ENCODE peak calls at places on chromosomes 2 and 18, in six cellular contexts. One of them, this sample, is unnamed.

GRCh38 chr18:61551586-61551985 is 218.4 kb downstream of the CDH20 start:
- DNase-seq in upper lobe of left lung: no peak
- DNase-seq in spleen: no peak
- DNase-seq in H1: peak
- DNase-seq in GM12865: peak
- DNase-seq in activated B cell treated with CpG ODN at 0.5 μM for 24 hours: no peak
- DNase-seq in this sample: no peak

GRCh38 chr18:54358495-54358793 is 738 bp downstream of the C18orf54 start:
- DNase-seq in upper lobe of left lung: peak
- DNase-seq in spleen: no peak
- DNase-seq in H1: no peak
- DNase-seq in GM12865: no peak
- DNase-seq in activated B cell treated with CpG ODN at 0.5 μM for 24 hours: no peak
- DNase-seq in this sample: no peak

GRCh38 chr2:172430671-172431070 is 3.3 kb downstream of the ITGA6 start:
- DNase-seq in upper lobe of left lung: no peak
- DNase-seq in spleen: no peak
- DNase-seq in H1: no peak
- DNase-seq in GM12865: no peak
- DNase-seq in activated B cell treated with CpG ODN at 0.5 μM for 24 hours: no peak
- DNase-seq in this sample: no peak

GRCh38 chr2:6642011-6642410 is 223.7 kb downstream of the CMPK2 start:
- DNase-seq in upper lobe of left lung: no peak
- DNase-seq in spleen: no peak
- DNase-seq in H1: no peak
- DNase-seq in GM12865: no peak
- DNase-seq in activated B cell treated with CpG ODN at 0.5 μM for 24 hours: no peak
- DNase-seq in this sample: no peak

GRCh38 chr2:183495589-183496267 is 371.5 kb downstream of the NUP35 start:
- DNase-seq in upper lobe of left lung: no peak
- DNase-seq in spleen: no peak
- DNase-seq in H1: no peak
- DNase-seq in GM12865: peak
- DNase-seq in activated B cell treated with CpG ODN at 0.5 μM for 24 hours: no peak
- DNase-seq in this sample: no peak

GRCh38 chr2:240707046-240707756 is 15.5 kb downstream of the AQP12A start:
- DNase-seq in upper lobe of left lung: no peak
- DNase-seq in spleen: peak
- DNase-seq in H1: no peak
- DNase-seq in GM12865: no peak
- DNase-seq in activated B cell treated with CpG ODN at 0.5 μM for 24 hours: no peak
- DNase-seq in this sample: no peak

GRCh38 chr18:23824235-23824634 is 135.0 kb downstream of the LAMA3 start:
- DNase-seq in upper lobe of left lung: no peak
- DNase-seq in spleen: no peak
- DNase-seq in H1: no peak
- DNase-seq in GM12865: no peak
- DNase-seq in activated B cell treated with CpG ODN at 0.5 μM for 24 hours: no peak
- DNase-seq in this sample: no peak

GRCh38 chr2:236535024-236535423 is 34.6 kb upstream of the ACKR3 start:
- DNase-seq in upper lobe of left lung: no peak
- DNase-seq in spleen: no peak
- DNase-seq in H1: no peak
- DNase-seq in GM12865: no peak
- DNase-seq in activated B cell treated with CpG ODN at 0.5 μM for 24 hours: no peak
- DNase-seq in this sample: no peak

GRCh38 chr2:1544478-1545069 is 131.3 kb downstream of the TPO start:
- DNase-seq in upper lobe of left lung: no peak
- DNase-seq in spleen: no peak
- DNase-seq in H1: no peak
- DNase-seq in GM12865: no peak
- DNase-seq in activated B cell treated with CpG ODN at 0.5 μM for 24 hours: no peak
- DNase-seq in this sample: no peak

GRCh38 chr2:44348385-44348784 is 12.9 kb downstream of the PREPL start:
- DNase-seq in upper lobe of left lung: no peak
- DNase-seq in spleen: no peak
- DNase-seq in H1: no peak
- DNase-seq in GM12865: no peak
- DNase-seq in activated B cell treated with CpG ODN at 0.5 μM for 24 hours: no peak
- DNase-seq in this sample: no peak

DNA sequence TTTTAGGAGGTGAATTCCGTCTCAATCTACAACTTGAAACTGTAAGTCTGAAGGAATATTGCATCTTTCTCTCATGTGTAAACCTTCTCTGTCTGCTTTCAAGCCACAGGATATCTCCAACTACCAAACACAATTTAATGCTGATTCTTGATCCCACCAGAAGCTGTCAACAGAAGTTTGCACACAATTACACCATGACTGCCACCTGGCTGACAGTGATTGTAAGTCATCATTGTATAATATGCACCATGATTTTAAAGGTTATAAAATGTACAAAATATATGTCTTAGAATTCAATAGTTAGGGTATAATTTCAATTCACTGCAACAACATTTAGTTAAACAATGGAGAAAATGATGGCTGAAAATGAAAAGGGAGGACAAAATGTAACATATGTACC is 18.4 kb downstream of the PREPL start:
- DNase-seq in upper lobe of left lung: no peak
- DNase-seq in spleen: no peak
- DNase-seq in H1: no peak
- DNase-seq in GM12865: peak
- DNase-seq in activated B cell treated with CpG ODN at 0.5 μM for 24 hours: no peak
- DNase-seq in this sample: no peak
- TF ChIP-seq CTCF in upper lobe of left lung: no peak
- TF ChIP-seq CTCF in spleen: no peak
- TF ChIP-seq CTCF in H1: peak
- TF ChIP-seq CTCF in GM12865: peak
- TF ChIP-seq CTCF in activated B cell treated with CpG ODN at 0.5 μM for 24 hours: no peak
- TF ChIP-seq CTCF in this sample: peak

DNA sequence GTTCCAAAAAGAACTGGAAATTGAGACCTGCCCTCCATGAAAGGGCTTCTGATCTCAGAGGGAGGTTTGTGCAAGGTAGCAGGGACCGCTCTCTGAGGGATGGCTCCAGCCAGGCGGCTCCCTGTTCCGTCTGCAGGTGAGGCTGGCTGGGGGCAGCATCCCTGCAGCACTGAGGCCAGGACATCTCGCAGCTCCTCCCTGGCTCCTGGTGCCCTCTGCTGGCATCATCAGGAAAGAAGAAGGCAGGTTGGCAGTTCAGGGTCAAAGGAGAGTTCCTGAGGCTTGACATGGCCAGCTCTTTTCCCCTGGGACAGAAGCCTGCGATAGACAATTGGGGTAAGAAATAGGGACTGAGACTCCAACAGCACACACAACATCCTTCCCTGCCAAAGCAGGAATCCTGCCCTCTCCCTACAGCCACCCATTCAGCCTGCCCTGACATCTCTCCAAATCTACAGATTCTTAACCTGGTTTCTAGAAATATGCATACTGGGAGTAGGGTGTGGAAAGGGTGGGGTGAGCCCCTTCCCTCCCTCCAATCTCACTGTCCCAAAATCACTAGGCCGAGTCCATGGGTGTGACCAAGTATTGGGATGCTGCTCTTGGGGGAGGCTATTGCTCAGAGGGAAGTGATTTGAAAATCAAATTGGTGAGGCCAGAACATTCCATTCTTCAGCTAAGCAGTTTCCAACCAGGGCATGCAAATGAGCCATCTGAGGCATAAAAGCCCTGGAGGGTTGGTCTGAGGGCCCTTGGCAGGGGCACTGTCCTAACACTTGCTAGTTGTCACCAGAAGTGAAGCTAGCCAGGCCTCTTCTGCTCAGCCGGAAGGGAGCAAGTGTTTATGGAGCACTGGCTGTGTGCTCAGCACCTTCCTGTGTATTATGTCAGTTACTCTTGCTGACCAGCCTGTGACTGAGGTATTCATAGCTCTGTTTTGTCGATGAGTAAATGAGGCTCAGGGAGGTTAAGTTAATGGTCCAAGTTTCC is 185.4 kb downstream of the TFCP2L1 start:
- DNase-seq in upper lobe of left lung: peak
- DNase-seq in spleen: peak
- DNase-seq in H1: no peak
- DNase-seq in GM12865: no peak
- DNase-seq in activated B cell treated with CpG ODN at 0.5 μM for 24 hours: no peak
- DNase-seq in this sample: no peak
- TF ChIP-seq CTCF in upper lobe of left lung: peak
- TF ChIP-seq CTCF in spleen: no peak
- TF ChIP-seq CTCF in H1: peak
- TF ChIP-seq CTCF in GM12865: peak
- TF ChIP-seq CTCF in activated B cell treated with CpG ODN at 0.5 μM for 24 hours: no peak
- TF ChIP-seq CTCF in this sample: no peak

DNA sequence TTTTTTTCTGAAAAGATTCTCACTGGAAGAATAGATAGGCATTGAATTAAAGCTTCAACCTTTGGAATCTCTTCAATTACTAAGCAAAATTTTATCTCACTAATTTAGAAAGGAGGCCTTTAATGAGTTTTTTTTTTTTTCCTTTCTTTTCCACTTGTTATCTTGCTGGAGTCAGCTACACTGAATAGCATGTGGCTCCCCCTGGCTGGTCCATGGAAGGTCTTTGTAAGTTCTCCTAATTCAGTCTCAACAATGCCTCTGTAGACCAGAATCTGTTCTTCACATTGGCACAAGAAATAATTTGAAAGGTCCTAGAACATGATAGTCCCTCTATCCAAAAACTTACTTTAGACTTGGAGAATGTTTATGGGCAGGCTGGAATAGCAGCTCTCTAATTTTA is 24.2 kb upstream of the SCN1A start:
- DNase-seq in upper lobe of left lung: no peak
- DNase-seq in spleen: no peak
- DNase-seq in H1: no peak
- DNase-seq in GM12865: no peak
- DNase-seq in activated B cell treated with CpG ODN at 0.5 μM for 24 hours: no peak
- DNase-seq in this sample: no peak
- TF ChIP-seq CTCF in upper lobe of left lung: no peak
- TF ChIP-seq CTCF in spleen: no peak
- TF ChIP-seq CTCF in H1: no peak
- TF ChIP-seq CTCF in GM12865: no peak
- TF ChIP-seq CTCF in activated B cell treated with CpG ODN at 0.5 μM for 24 hours: no peak
- TF ChIP-seq CTCF in this sample: no peak

DNA sequence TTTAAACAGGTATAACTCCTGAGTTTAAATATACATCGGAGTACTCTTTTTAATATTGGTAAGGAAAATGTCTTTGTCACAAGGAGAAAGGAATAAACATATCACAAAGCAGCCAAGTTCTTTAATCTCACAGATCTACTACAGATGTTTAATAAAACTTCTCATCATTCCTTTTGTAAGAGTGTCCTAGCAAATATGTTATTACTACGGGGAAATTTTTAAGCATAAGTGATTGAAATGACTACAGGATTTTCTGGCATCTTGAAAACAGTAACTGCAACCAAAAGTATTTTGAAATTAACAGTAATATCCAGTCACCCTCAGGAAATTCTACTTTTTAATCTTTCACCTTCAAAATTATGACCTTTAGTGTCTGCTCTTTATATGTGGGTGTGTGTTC is 403.1 kb downstream of the IRS1 start:
- DNase-seq in upper lobe of left lung: no peak
- DNase-seq in spleen: no peak
- DNase-seq in H1: no peak
- DNase-seq in GM12865: no peak
- DNase-seq in activated B cell treated with CpG ODN at 0.5 μM for 24 hours: no peak
- DNase-seq in this sample: no peak
- TF ChIP-seq CTCF in upper lobe of left lung: no peak
- TF ChIP-seq CTCF in spleen: no peak
- TF ChIP-seq CTCF in H1: no peak
- TF ChIP-seq CTCF in GM12865: no peak
- TF ChIP-seq CTCF in activated B cell treated with CpG ODN at 0.5 μM for 24 hours: no peak
- TF ChIP-seq CTCF in this sample: no peak

GRCh38 chr2:118763797-118764196 is 83.7 kb downstream of the EN1 start:
- DNase-seq in upper lobe of left lung: no peak
- DNase-seq in spleen: no peak
- DNase-seq in H1: peak
- DNase-seq in GM12865: no peak
- DNase-seq in activated B cell treated with CpG ODN at 0.5 μM for 24 hours: no peak
- DNase-seq in this sample: no peak
- TF ChIP-seq CTCF in upper lobe of left lung: no peak
- TF ChIP-seq CTCF in spleen: no peak
- TF ChIP-seq CTCF in H1: peak
- TF ChIP-seq CTCF in GM12865: no peak
- TF ChIP-seq CTCF in activated B cell treated with CpG ODN at 0.5 μM for 24 hours: no peak
- TF ChIP-seq CTCF in this sample: no peak

GRCh38 chr2:115650827-115651226 is 1208.4 kb downstream of the DPP10 start:
- DNase-seq in upper lobe of left lung: no peak
- DNase-seq in spleen: no peak
- DNase-seq in H1: no peak
- DNase-seq in GM12865: no peak
- DNase-seq in activated B cell treated with CpG ODN at 0.5 μM for 24 hours: no peak
- DNase-seq in this sample: no peak
- TF ChIP-seq CTCF in upper lobe of left lung: no peak
- TF ChIP-seq CTCF in spleen: no peak
- TF ChIP-seq CTCF in H1: peak
- TF ChIP-seq CTCF in GM12865: no peak
- TF ChIP-seq CTCF in activated B cell treated with CpG ODN at 0.5 μM for 24 hours: no peak
- TF ChIP-seq CTCF in this sample: no peak

DNA sequence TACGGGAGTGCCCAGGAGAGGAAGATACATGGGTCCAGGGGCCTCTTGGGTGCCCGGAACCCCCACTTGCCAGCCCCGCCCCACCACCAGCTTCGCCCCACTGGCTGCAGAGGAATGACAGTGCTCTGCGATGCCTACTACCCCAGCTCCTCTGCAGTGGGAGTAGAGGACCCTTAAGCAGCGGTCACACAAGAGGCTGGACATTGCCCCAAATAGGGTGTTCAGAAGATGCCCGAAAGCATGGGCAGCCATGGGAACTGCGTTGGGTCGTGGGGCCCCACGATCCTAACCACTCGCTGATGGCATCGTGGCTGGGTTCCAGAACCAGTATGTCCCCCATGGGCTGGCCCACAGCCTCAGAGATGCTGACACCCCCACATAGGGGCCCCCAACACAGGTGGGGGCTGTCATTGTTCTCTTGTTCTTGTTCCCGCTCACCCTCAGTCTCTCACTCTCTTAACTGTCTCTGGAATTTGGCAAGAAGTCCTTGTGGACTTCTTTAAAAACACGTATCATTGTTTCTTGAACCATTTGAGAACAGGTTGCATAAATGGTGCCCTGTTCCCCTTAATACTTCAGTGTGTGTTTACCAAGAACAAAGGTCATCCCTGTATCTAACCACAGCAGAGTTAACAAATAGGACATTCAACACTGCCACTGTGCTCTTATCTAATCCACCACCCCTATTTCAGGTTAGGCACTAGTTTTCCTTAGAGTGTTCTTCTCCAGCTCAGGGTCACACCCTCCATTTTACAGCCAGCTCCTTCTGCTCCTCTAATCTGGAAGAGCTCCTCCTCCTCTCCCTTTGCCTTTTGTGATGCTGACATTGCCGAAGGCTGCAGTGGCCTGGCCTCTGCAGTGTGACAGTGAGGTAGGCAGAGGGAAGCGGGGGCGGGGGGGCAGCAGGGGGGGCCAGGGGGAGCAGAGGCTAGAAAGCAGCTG is 76.3 kb downstream of the STPG4 start:
- DNase-seq in upper lobe of left lung: no peak
- DNase-seq in spleen: peak
- DNase-seq in H1: no peak
- DNase-seq in GM12865: no peak
- DNase-seq in activated B cell treated with CpG ODN at 0.5 μM for 24 hours: no peak
- DNase-seq in this sample: no peak
- TF ChIP-seq CTCF in upper lobe of left lung: no peak
- TF ChIP-seq CTCF in spleen: no peak
- TF ChIP-seq CTCF in H1: no peak
- TF ChIP-seq CTCF in GM12865: no peak
- TF ChIP-seq CTCF in activated B cell treated with CpG ODN at 0.5 μM for 24 hours: no peak
- TF ChIP-seq CTCF in this sample: no peak

This sample was measured in natural killer cell.